ENCODE peak calls at places on chromosomes 16 and 17, in eight cellular contexts. U is T-helper 2 cell treated with Interferon-gamma antibody and Interleukin-4, amounts not matched to agents 5 μg/mL and 100 μg/mL, for 36 hours; N is prostate gland; P is germinal center; S is DMS79; C is osteocyte; M is endothelial cell; K is hepatocyte. I is an unnamed sample.

GRCh38 chr16:66599726-66600125 is 4.8 kb upstream of the CMTM3 start:
- DNase-seq in N (no peak), P (no peak), K (no peak), S (no peak), C (no peak), U (no peak), M (no peak), I (no peak)

GRCh38 chr17:8698142-8699050 is 46.2 kb downstream of the CCDC42 start:
- DNase-seq in K (peak; percentile 79), N (peak; percentile 68), S (no peak), U (no peak), C (no peak), M (peak; percentile 24), P (no peak), I (no peak)

GRCh38 chr16:67392301-67393059 is 818 bp downstream of the TPPP3 start:
- DNase-seq in N (no peak), M (no peak), S (no peak), U (no peak), C (no peak), P (no peak), K (no peak), I (no peak)

GRCh38 chr17:79073016-79073705 is 1.5 kb upstream of the ENGASE start:
- DNase-seq in P (no peak), M (no peak), K (no peak), C (no peak), N (no peak), U (no peak), S (no peak), I (no peak)

GRCh38 chr17:6070280-6070894 is at the start of gene WSCD1:
- DNase-seq in M (peak; percentile 51), K (peak; percentile 72), P (peak; percentile 12), U (no peak), C (no peak), S (no peak), N (no peak), I (peak; percentile 54)

GRCh38 chr17:68016838-68017237 is 18.7 kb upstream of the KPNA2 start:
- DNase-seq in K (no peak), S (no peak), N (no peak), M (no peak), C (no peak), U (no peak), P (no peak), I (no peak)

GRCh38 chr16:11547517-11547916 is 39.2 kb downstream of the LITAF start:
- DNase-seq in K (no peak), C (no peak), P (no peak), N (no peak), M (no peak), S (no peak), U (no peak), I (no peak)

GRCh38 chr17:63842173-63842539 is 329 bp downstream of the SMARCD2 start:
- DNase-seq in K (no peak), S (no peak), N (peak; percentile 27), U (no peak), C (no peak), P (no peak), M (peak; percentile 52), I (no peak)

GRCh38 chr17:82531431-82531881 is 11.9 kb downstream of the FOXK2 start:
- DNase-seq in S (no peak), C (no peak), U (no peak), N (no peak), P (no peak), M (no peak), K (no peak), I (peak; percentile 75)

GRCh38 chr16:14372471-14372870 is 257.6 kb downstream of the PARN start:
- DNase-seq in M (no peak), K (no peak), U (no peak), C (no peak), S (no peak), N (no peak), P (no peak), I (no peak)

GRCh38 chr16:51538707-51539604 is 387.9 kb upstream of the SALL1 start:
- DNase-seq in P (no peak), K (peak; percentile 23), S (no peak), M (peak; percentile 13), U (no peak), C (no peak), N (no peak), I (peak; percentile 94)

GRCh38 chr16:2981899-2982250 is 1.6 kb upstream of the PKMYT1 start:
- DNase-seq in U (no peak), C (no peak), N (no peak), P (no peak), M (no peak), S (no peak), K (no peak), I (no peak)

GRCh38 chr17:41739661-41740352 is 5.4 kb upstream of the HAP1 start:
- DNase-seq in M (no peak), P (no peak), N (no peak), C (no peak), S (no peak), K (no peak), U (no peak), I (peak; percentile 42)

GRCh38 chr16:67464565-67464964 is 16.4 kb downstream of the ATP6V0D1 start:
- DNase-seq in K (no peak), P (no peak), C (no peak), M (no peak), U (no peak), S (no peak), N (no peak), I (no peak)

GRCh38 chr16:86448306-86448705 is 62.0 kb upstream of the FOXF1 start:
- DNase-seq in P (no peak), M (no peak), C (no peak), N (no peak), S (no peak), U (no peak), K (no peak), I (no peak)

GRCh38 chr17:78788451-78788850 is 6.4 kb upstream of the CYTH1 start:
- DNase-seq in N (no peak), U (no peak), M (no peak), C (no peak), S (no peak), K (no peak), P (no peak), I (no peak)

GRCh38 chr16:85453701-85454100 is 159.4 kb upstream of the GSE1 start:
- DNase-seq in S (no peak), C (no peak), U (no peak), N (no peak), K (no peak), P (no peak), M (no peak), I (no peak)

GRCh38 chr17:48457080-48457836 is 27.2 kb upstream of the SKAP1 start:
- DNase-seq in M (peak; percentile 75), K (peak; percentile 82), N (peak; percentile 26), P (peak; percentile 71), U (peak; percentile 70), S (peak; percentile 28), C (no peak), I (peak; percentile 80)

GRCh38 chr17:46944931-46945330 is 22.0 kb downstream of the GOSR2 start:
- DNase-seq in U (no peak), C (no peak), K (no peak), N (no peak), P (no peak), S (no peak), M (no peak), I (no peak)

GRCh38 chr16:48912360-48912759 is 302.4 kb upstream of the N4BP1 start:
- DNase-seq in K (no peak), M (peak; percentile 10), U (no peak), N (no peak), S (no peak), C (no peak), P (no peak), I (no peak)

I was measured in ACHN.